ENCODE peak calls at places on chromosomes 12 and 14, in ten cellular contexts. A is K562, O is right lobe of liver, U is IMR-90, R is sigmoid colon, W is NB4, G is testis, T is heart left ventricle, H is uterus, B is adrenal gland. S is an unnamed sample.

GRCh38 chr12:56687225-56688128 is 607 bp downstream of the PTGES3 start:
- DNase-seq in A (peak; percentile 65), O (peak; percentile 75), U (no peak), R (peak; percentile 81), W (peak; percentile 72), G (peak; percentile 76), T (peak; percentile 65), H (peak; percentile 48), B (peak; percentile 62), S (peak; percentile 73)

GRCh38 chr12:98635657-98636323 is 8.8 kb downstream of the IKBIP start:
- DNase-seq in A (no peak), O (no peak), U (peak; percentile 77), R (no peak), W (no peak), G (no peak), T (no peak), H (no peak), B (no peak), S (no peak)

GRCh38 chr14:68675233-68675577 is 117.7 kb downstream of the ZFP36L1 start:
- DNase-seq in A (no peak), O (no peak), U (peak; percentile 28), R (peak; percentile 19), W (no peak), G (no peak), T (no peak), H (no peak), B (no peak), S (no peak)

GRCh38 chr14:69268763-69269162 is 8.8 kb downstream of the GALNT16 start:
- DNase-seq in A (no peak), O (no peak), U (peak; percentile 61), R (no peak), W (no peak), G (no peak), T (no peak), H (no peak), B (no peak), S (no peak)

GRCh38 chr12:47413806-47414205 is 292.0 kb downstream of the RPAP3 start:
- DNase-seq in A (no peak), O (no peak), U (peak; percentile 58), R (no peak), W (no peak), G (no peak), T (no peak), H (no peak), B (no peak), S (no peak)

GRCh38 chr12:54437697-54438096 is 18.6 kb upstream of the ITGA5 start:
- DNase-seq in A (no peak), O (no peak), U (no peak), R (no peak), W (no peak), G (no peak), T (no peak), H (no peak), B (no peak), S (no peak)

GRCh38 chr14:75999511-76000190 is 14.1 kb downstream of the IFT43 start:
- DNase-seq in A (no peak), O (no peak), U (no peak), R (no peak), W (no peak), G (no peak), T (no peak), H (no peak), B (no peak), S (no peak)

GRCh38 chr12:117421068-117421771 is 59.8 kb upstream of the NOS1 start:
- DNase-seq in A (no peak), O (no peak), U (no peak), R (no peak), W (no peak), G (no peak), T (no peak), H (no peak), B (no peak), S (no peak)

GRCh38 chr14:50619569-50620141 is 48.5 kb downstream of the SAV1 start:
- DNase-seq in A (no peak), O (no peak), U (peak; percentile 65), R (no peak), W (peak; percentile 54), G (no peak), T (no peak), H (no peak), B (no peak), S (peak; percentile 48)

GRCh38 chr14:57388072-57388471 is 2.3 kb upstream of the NAA30 start:
- DNase-seq in A (no peak), O (no peak), U (no peak), R (no peak), W (peak; percentile 63), G (no peak), T (no peak), H (no peak), B (no peak), S (no peak)

GRCh38 chr12:93571854-93572711 is at the start of gene SOCS2:
- DNase-seq in A (peak; percentile 60), O (no peak), U (peak; percentile 21), R (peak; percentile 80), W (no peak), G (no peak), T (peak; percentile 59), H (peak; percentile 65), B (peak; percentile 51), S (peak; percentile 85)

DNA sequence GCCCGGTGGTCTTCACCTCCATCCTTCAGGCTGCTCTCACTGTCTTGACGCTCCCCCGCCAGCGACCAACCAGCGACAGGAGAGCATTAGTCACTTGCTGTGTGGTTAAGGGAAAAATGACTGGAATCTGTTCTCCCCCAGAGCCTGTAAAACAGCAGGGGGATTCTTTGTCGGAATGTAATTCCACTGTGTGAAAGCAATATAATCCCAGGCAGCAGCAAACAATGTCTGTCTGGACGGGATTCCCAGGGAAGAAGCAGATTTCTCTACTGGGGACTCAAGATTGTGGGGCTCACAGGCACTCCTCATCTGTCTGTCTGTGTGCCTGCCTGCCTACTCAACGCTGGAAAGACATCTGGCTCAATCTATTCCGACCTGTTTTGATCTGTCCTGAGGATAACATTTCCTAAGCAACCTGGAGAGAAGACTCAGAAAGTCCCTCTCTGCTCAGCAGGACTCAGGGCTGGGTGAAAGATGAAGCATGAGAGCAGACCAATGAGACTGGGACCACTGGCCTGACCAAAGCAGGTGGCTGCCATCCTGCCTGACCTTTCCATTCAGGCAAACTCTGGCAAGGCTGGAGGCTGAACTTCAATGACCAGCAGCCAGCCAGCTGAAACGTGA is 54.6 kb downstream of the NUAK1 start:
- DNase-seq in A (no peak), O (no peak), U (peak; percentile 88), R (no peak), W (no peak), G (no peak), T (no peak), H (no peak), B (no peak), S (no peak)
- TF ChIP-seq POLR2A in A (no peak), O (no peak), U (peak; percentile 18), R (no peak), W (no peak), G (no peak), T (no peak), H (no peak), B (no peak), S (no peak)

DNA sequence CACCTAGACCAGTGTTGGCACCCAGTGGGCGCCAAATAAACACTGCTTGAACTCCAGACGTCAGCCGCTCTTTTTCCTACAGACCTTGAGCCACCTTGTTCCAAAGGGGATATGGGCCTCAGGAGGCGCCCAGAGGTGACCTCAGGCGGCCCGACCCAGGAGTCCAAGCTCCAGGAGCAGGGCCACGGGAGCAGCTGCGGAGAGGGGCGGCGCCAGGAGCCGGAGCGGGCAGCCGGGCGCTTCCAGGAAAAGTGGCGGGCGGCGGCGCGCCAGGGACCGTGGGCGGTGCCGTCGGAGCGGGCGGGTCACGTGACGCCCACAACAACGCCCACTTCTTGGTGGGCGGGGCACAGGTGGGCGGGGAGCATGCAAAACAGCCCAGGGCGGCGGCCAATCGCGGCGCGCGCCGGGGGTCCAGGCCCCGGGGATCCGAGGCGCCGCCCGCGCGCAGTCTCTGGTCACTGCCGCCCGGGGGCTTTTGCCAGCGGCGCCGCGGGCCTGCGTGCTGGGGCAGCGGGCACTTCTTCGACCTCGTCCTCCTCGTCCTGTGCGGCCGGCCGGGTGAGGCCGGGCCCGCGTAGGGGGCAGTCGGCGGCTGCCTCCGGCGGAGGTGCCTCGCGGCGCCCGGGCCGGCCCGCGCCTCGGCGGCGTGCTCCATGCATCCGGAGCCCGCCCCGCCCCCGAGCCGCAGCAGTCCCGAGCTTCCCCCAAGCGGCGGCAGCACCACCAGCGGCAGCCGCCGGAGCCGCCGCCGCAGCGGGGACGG is at the start of gene ORAI1:
- DNase-seq in A (peak; percentile 97), O (peak; percentile 99), U (peak; percentile 91), R (peak; percentile 98), W (peak; percentile 99), G (peak; percentile 99), T (peak; percentile 97), H (peak; percentile 96), B (peak; percentile 96), S (peak; percentile 98)
- TF ChIP-seq POLR2A in A (peak; percentile 56), O (peak; percentile 94), U (no peak), R (no peak), W (peak; percentile 89), G (peak; percentile 82), T (peak; percentile 72), H (peak; percentile 89), B (peak; percentile 79), S (peak; percentile 76)

DNA sequence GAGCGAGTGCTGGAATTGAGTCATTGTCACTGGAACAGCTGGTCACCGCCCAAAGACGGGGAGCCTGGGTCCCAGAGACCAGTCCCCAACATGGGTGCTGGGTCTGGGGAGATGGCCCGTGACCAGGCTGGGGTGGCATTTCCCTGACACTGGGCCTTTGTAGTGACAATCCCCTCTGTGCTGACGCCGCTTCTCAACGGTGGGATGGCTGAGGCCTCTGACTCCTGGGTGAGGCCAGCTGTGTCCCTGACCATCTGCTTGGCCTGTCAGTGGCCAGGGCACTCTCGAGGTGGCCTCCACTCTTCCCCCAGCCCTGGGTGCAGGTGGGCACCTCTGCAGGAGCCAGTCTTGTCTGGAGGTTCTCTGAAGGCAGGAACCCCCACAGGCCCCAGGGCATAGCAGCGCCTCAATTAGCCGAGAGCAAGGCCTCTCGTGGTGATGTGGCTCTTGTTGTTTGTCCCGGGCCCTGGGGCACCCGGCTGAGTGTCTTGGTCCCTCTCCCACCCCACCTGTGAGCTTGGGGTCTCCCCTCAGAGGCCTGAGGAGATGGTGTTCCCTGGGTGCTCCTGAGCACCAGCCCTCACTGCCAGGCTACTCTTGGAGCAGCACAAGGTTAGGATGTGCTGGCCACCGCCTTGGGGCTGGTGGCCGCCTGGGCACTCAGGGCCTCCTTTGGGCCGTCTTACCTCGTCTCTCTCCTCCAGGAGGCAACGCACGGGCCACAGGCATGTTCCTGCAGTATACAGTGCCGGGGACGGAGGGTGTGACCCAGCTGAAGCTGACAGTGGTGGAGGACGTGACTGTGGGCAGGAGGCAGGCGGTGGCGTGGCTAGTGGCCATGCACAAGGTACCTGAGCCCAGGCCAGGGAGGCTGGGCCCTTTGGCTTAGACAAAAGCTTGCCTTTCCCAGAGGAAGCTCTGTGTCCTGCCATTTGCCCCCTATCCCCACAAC is 16.6 kb downstream of the ZFYVE21 start:
- DNase-seq in A (no peak), O (no peak), U (no peak), R (no peak), W (no peak), G (no peak), T (no peak), H (no peak), B (no peak), S (no peak)
- TF ChIP-seq POLR2A in A (no peak), O (no peak), U (no peak), R (no peak), W (no peak), G (no peak), T (no peak), H (no peak), B (no peak), S (no peak)

DNA sequence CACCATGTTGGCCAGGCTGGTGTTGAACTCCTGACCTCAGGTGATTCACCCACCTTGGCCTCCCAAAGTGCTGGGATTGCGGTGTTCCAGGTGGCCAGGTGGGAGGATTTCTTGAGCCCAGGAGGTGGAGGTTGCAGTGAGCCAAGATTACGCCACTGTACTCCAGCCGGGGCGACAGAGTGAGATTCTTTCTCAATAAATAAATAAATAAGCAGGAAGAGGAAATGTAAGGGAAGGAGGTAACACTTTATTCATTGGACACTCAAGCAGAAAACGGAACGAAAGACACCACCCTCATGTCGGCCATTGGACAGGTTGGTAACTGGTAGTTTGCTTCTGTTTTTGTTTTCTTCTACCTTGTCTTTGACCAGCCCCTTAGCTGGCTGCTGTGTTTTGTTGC is 13.0 kb upstream of the NFATC4 start:
- DNase-seq in A (no peak), O (no peak), U (no peak), R (no peak), W (no peak), G (no peak), T (no peak), H (no peak), B (no peak), S (no peak)
- TF ChIP-seq POLR2A in A (no peak), O (no peak), U (no peak), R (no peak), W (no peak), G (no peak), T (no peak), H (no peak), B (no peak), S (no peak)

S was measured in erythroblast.